ENCODE peak calls at places on chromosomes 13 and 19, in seven cellular contexts. One of them, this sample, is unnamed.

GRCh38 chr13:42380420-42381164 is 108.6 kb downstream of the AKAP11 start:
- DNase-seq in GM12865: peak; percentile 87
- DNase-seq in fibroblast of pulmonary artery: no peak
- DNase-seq in cardiac fibroblast: no peak
- DNase-seq in psoas muscle: no peak
- DNase-seq in nephron progenitor cell: no peak
- DNase-seq in fibroblast of the aortic adventitia: no peak
- DNase-seq in this sample: no peak

GRCh38 chr13:23941216-23941615 is 43.9 kb upstream of the C1QTNF9B start:
- DNase-seq in GM12865: no peak
- DNase-seq in fibroblast of pulmonary artery: no peak
- DNase-seq in cardiac fibroblast: no peak
- DNase-seq in psoas muscle: no peak
- DNase-seq in nephron progenitor cell: no peak
- DNase-seq in fibroblast of the aortic adventitia: no peak
- DNase-seq in this sample: no peak

GRCh38 chr19:14328406-14328805 is 52.8 kb upstream of the ADGRE5 start:
- DNase-seq in GM12865: no peak
- DNase-seq in fibroblast of pulmonary artery: no peak
- DNase-seq in cardiac fibroblast: no peak
- DNase-seq in psoas muscle: no peak
- DNase-seq in nephron progenitor cell: no peak
- DNase-seq in fibroblast of the aortic adventitia: no peak
- DNase-seq in this sample: no peak

GRCh38 chr13:51764184-51765141 is 39.5 kb downstream of the DHRS12 start:
- DNase-seq in GM12865: peak; percentile 82
- DNase-seq in fibroblast of pulmonary artery: peak; percentile 71
- DNase-seq in cardiac fibroblast: peak; percentile 71
- DNase-seq in psoas muscle: peak; percentile 74
- DNase-seq in nephron progenitor cell: no peak
- DNase-seq in fibroblast of the aortic adventitia: peak; percentile 78
- DNase-seq in this sample: peak; percentile 78

GRCh38 chr19:38743394-38744297 is 628 bp downstream of the CAPN12 start:
- DNase-seq in GM12865: no peak
- DNase-seq in fibroblast of pulmonary artery: no peak
- DNase-seq in cardiac fibroblast: no peak
- DNase-seq in psoas muscle: no peak
- DNase-seq in nephron progenitor cell: no peak
- DNase-seq in fibroblast of the aortic adventitia: no peak
- DNase-seq in this sample: no peak

GRCh38 chr19:18469245-18470107 is 31.5 kb upstream of the ISYNA1 start:
- DNase-seq in GM12865: peak; percentile 59
- DNase-seq in fibroblast of pulmonary artery: peak; percentile 77
- DNase-seq in cardiac fibroblast: peak; percentile 78
- DNase-seq in psoas muscle: peak; percentile 80
- DNase-seq in nephron progenitor cell: peak; percentile 79
- DNase-seq in fibroblast of the aortic adventitia: peak; percentile 77
- DNase-seq in this sample: peak; percentile 49

GRCh38 chr19:48896191-48896720 is 2.3 kb downstream of the TULP2 start:
- DNase-seq in GM12865: peak; percentile 54
- DNase-seq in fibroblast of pulmonary artery: peak; percentile 43
- DNase-seq in cardiac fibroblast: no peak
- DNase-seq in psoas muscle: peak; percentile 64
- DNase-seq in nephron progenitor cell: peak; percentile 78
- DNase-seq in fibroblast of the aortic adventitia: no peak
- DNase-seq in this sample: no peak

GRCh38 chr13:97224544-97225324 is 2.6 kb downstream of the MBNL2 start:
- DNase-seq in GM12865: peak; percentile 41
- DNase-seq in fibroblast of pulmonary artery: peak; percentile 76
- DNase-seq in cardiac fibroblast: peak; percentile 68
- DNase-seq in psoas muscle: no peak
- DNase-seq in nephron progenitor cell: no peak
- DNase-seq in fibroblast of the aortic adventitia: peak; percentile 57
- DNase-seq in this sample: peak; percentile 75

GRCh38 chr13:46654956-46655726 is 102.2 kb downstream of the LRCH1 start:
- DNase-seq in GM12865: no peak
- DNase-seq in fibroblast of pulmonary artery: peak; percentile 67
- DNase-seq in cardiac fibroblast: peak; percentile 59
- DNase-seq in psoas muscle: no peak
- DNase-seq in nephron progenitor cell: no peak
- DNase-seq in fibroblast of the aortic adventitia: no peak
- DNase-seq in this sample: peak; percentile 86

GRCh38 chr13:44293908-44294735 is 79.5 kb upstream of the SERP2 start:
- DNase-seq in GM12865: no peak
- DNase-seq in fibroblast of pulmonary artery: peak; percentile 64
- DNase-seq in cardiac fibroblast: peak; percentile 44
- DNase-seq in psoas muscle: no peak
- DNase-seq in nephron progenitor cell: no peak
- DNase-seq in fibroblast of the aortic adventitia: peak; percentile 75
- DNase-seq in this sample: peak; percentile 75

GRCh38 chr13:94878721-94879120 is 166.4 kb upstream of the SOX21 start:
- DNase-seq in GM12865: no peak
- DNase-seq in fibroblast of pulmonary artery: no peak
- DNase-seq in cardiac fibroblast: no peak
- DNase-seq in psoas muscle: no peak
- DNase-seq in nephron progenitor cell: no peak
- DNase-seq in fibroblast of the aortic adventitia: no peak
- DNase-seq in this sample: no peak

GRCh38 chr19:8611890-8612806 is 1.6 kb upstream of the ADAMTS10 start:
- DNase-seq in GM12865: no peak
- DNase-seq in fibroblast of pulmonary artery: peak; percentile 70
- DNase-seq in cardiac fibroblast: peak; percentile 81
- DNase-seq in psoas muscle: peak; percentile 85
- DNase-seq in nephron progenitor cell: no peak
- DNase-seq in fibroblast of the aortic adventitia: peak; percentile 90
- DNase-seq in this sample: peak; percentile 31

GRCh38 chr19:8392017-8392591 is 1.9 kb downstream of the RAB11B start:
- DNase-seq in GM12865: no peak
- DNase-seq in fibroblast of pulmonary artery: no peak
- DNase-seq in cardiac fibroblast: no peak
- DNase-seq in psoas muscle: peak; percentile 53
- DNase-seq in nephron progenitor cell: no peak
- DNase-seq in fibroblast of the aortic adventitia: no peak
- DNase-seq in this sample: peak; percentile 63

GRCh38 chr19:57302020-57302465 is 18.2 kb upstream of the ZNF543 start:
- DNase-seq in GM12865: no peak
- DNase-seq in fibroblast of pulmonary artery: peak; percentile 97
- DNase-seq in cardiac fibroblast: peak; percentile 99
- DNase-seq in psoas muscle: peak; percentile 74
- DNase-seq in nephron progenitor cell: no peak
- DNase-seq in fibroblast of the aortic adventitia: peak; percentile 98
- DNase-seq in this sample: no peak

GRCh38 chr13:38409771-38410170 is 60.1 kb downstream of the UFM1 start:
- DNase-seq in GM12865: no peak
- DNase-seq in fibroblast of pulmonary artery: no peak
- DNase-seq in cardiac fibroblast: no peak
- DNase-seq in psoas muscle: no peak
- DNase-seq in nephron progenitor cell: no peak
- DNase-seq in fibroblast of the aortic adventitia: no peak
- DNase-seq in this sample: no peak

GRCh38 chr19:13103961-13104847 is 1.5 kb upstream of the LYL1 start:
- DNase-seq in GM12865: peak; percentile 88
- DNase-seq in fibroblast of pulmonary artery: no peak
- DNase-seq in cardiac fibroblast: no peak
- DNase-seq in psoas muscle: peak; percentile 73
- DNase-seq in nephron progenitor cell: peak; percentile 77
- DNase-seq in fibroblast of the aortic adventitia: no peak
- DNase-seq in this sample: peak; percentile 94

GRCh38 chr13:32116210-32116609 is 84.6 kb downstream of the FRY start:
- DNase-seq in GM12865: peak; percentile 5
- DNase-seq in fibroblast of pulmonary artery: peak; percentile 19
- DNase-seq in cardiac fibroblast: no peak
- DNase-seq in psoas muscle: no peak
- DNase-seq in nephron progenitor cell: no peak
- DNase-seq in fibroblast of the aortic adventitia: peak; percentile 7
- DNase-seq in this sample: no peak

GRCh38 chr13:113114511-113115362 is 7.9 kb upstream of the F10 start:
- DNase-seq in GM12865: no peak
- DNase-seq in fibroblast of pulmonary artery: no peak
- DNase-seq in cardiac fibroblast: no peak
- DNase-seq in psoas muscle: no peak
- DNase-seq in nephron progenitor cell: peak; percentile 1
- DNase-seq in fibroblast of the aortic adventitia: no peak
- DNase-seq in this sample: no peak

GRCh38 chr13:113110852-113111315 is 5.3 kb downstream of the F7 start:
- DNase-seq in GM12865: no peak
- DNase-seq in fibroblast of pulmonary artery: no peak
- DNase-seq in cardiac fibroblast: no peak
- DNase-seq in psoas muscle: no peak
- DNase-seq in nephron progenitor cell: no peak
- DNase-seq in fibroblast of the aortic adventitia: no peak
- DNase-seq in this sample: no peak

GRCh38 chr13:113115363-113116205 is 7.0 kb upstream of the F10 start:
- DNase-seq in GM12865: no peak
- DNase-seq in fibroblast of pulmonary artery: no peak
- DNase-seq in cardiac fibroblast: no peak
- DNase-seq in psoas muscle: no peak
- DNase-seq in nephron progenitor cell: no peak
- DNase-seq in fibroblast of the aortic adventitia: no peak
- DNase-seq in this sample: no peak

GRCh38 chr13:113113846-113114271 is 8.3 kb downstream of the F7 start:
- DNase-seq in GM12865: no peak
- DNase-seq in fibroblast of pulmonary artery: no peak
- DNase-seq in cardiac fibroblast: no peak
- DNase-seq in psoas muscle: no peak
- DNase-seq in nephron progenitor cell: no peak
- DNase-seq in fibroblast of the aortic adventitia: no peak
- DNase-seq in this sample: no peak

GRCh38 chr13:113112893-113113845 is 7.6 kb downstream of the F7 start:
- DNase-seq in GM12865: no peak
- DNase-seq in fibroblast of pulmonary artery: no peak
- DNase-seq in cardiac fibroblast: no peak
- DNase-seq in psoas muscle: no peak
- DNase-seq in nephron progenitor cell: no peak
- DNase-seq in fibroblast of the aortic adventitia: no peak
- DNase-seq in this sample: no peak
- TF ChIP-seq CTCF in GM12865: no peak
- TF ChIP-seq CTCF in fibroblast of pulmonary artery: no peak
- TF ChIP-seq CTCF in cardiac fibroblast: no peak
- TF ChIP-seq CTCF in psoas muscle: no peak
- TF ChIP-seq CTCF in nephron progenitor cell: no peak
- TF ChIP-seq CTCF in fibroblast of the aortic adventitia: no peak
- TF ChIP-seq CTCF in this sample: no peak

DNA sequence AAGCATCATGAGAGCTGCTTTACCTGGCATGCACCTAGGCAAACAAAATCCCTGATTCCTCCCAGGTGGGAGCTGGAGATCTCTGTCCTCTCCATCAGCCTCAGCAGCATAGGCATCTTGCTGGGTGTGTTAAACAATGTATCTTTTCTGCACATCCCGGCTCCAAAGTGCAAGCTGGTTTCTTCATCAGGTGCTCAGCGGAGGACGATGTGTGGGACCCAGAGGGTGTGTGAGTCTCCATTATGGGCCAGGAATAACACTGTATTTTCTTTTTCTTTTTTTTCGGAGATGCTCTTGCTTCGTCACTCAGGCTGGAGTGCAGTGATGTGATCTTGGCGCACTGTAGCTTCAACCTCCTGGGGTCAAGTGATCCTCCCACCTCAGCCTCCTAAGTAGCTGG is 9.9 kb downstream of the CNFN start:
- DNase-seq in GM12865: no peak
- DNase-seq in fibroblast of pulmonary artery: no peak
- DNase-seq in cardiac fibroblast: no peak
- DNase-seq in psoas muscle: no peak
- DNase-seq in nephron progenitor cell: no peak
- DNase-seq in fibroblast of the aortic adventitia: no peak
- DNase-seq in this sample: no peak
- TF ChIP-seq CTCF in GM12865: no peak
- TF ChIP-seq CTCF in fibroblast of pulmonary artery: no peak
- TF ChIP-seq CTCF in cardiac fibroblast: no peak
- TF ChIP-seq CTCF in psoas muscle: no peak
- TF ChIP-seq CTCF in nephron progenitor cell: no peak
- TF ChIP-seq CTCF in fibroblast of the aortic adventitia: no peak
- TF ChIP-seq CTCF in this sample: no peak

GRCh38 chr19:11013771-11014170 is 52.9 kb downstream of the SMARCA4 start:
- DNase-seq in GM12865: no peak
- DNase-seq in fibroblast of pulmonary artery: no peak
- DNase-seq in cardiac fibroblast: no peak
- DNase-seq in psoas muscle: no peak
- DNase-seq in nephron progenitor cell: no peak
- DNase-seq in fibroblast of the aortic adventitia: no peak
- DNase-seq in this sample: no peak

GRCh38 chr19:11012507-11012906 is 51.7 kb downstream of the SMARCA4 start:
- DNase-seq in GM12865: no peak
- DNase-seq in fibroblast of pulmonary artery: no peak
- DNase-seq in cardiac fibroblast: no peak
- DNase-seq in psoas muscle: no peak
- DNase-seq in nephron progenitor cell: no peak
- DNase-seq in fibroblast of the aortic adventitia: no peak
- DNase-seq in this sample: no peak

GRCh38 chr19:11017275-11018035 is 56.6 kb downstream of the SMARCA4 start:
- DNase-seq in GM12865: no peak
- DNase-seq in fibroblast of pulmonary artery: no peak
- DNase-seq in cardiac fibroblast: no peak
- DNase-seq in psoas muscle: no peak
- DNase-seq in nephron progenitor cell: no peak
- DNase-seq in fibroblast of the aortic adventitia: no peak
- DNase-seq in this sample: no peak

GRCh38 chr19:11016591-11016990 is 55.8 kb downstream of the SMARCA4 start:
- DNase-seq in GM12865: no peak
- DNase-seq in fibroblast of pulmonary artery: no peak
- DNase-seq in cardiac fibroblast: no peak
- DNase-seq in psoas muscle: no peak
- DNase-seq in nephron progenitor cell: no peak
- DNase-seq in fibroblast of the aortic adventitia: no peak
- DNase-seq in this sample: no peak

DNA sequence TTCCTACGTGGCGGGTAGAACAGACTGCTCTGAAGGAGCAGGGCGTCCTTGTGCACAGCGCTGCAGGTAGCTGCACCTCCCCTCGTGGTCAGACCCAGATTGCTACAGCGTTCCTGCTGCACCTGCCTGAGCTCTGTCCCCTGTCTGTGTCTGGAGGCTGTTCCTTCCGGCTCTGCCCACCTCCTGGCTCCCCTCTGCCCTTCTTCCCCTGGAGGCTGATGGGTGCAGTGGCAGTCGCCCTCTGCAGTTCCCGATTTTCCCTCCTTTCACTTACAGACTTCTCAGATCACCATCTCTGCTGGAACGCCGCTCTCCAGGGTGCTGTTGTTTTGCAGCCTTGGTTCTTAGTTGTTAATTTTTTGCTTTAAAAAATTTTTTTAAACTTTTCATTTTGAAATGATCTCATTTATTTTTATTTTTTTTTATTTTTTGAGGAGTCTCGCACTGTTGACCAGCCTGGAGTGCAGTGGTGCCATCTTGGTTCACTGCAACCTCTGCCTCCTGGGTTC is 53.6 kb downstream of the SMARCA4 start:
- DNase-seq in GM12865: no peak
- DNase-seq in fibroblast of pulmonary artery: no peak
- DNase-seq in cardiac fibroblast: no peak
- DNase-seq in psoas muscle: no peak
- DNase-seq in nephron progenitor cell: no peak
- DNase-seq in fibroblast of the aortic adventitia: no peak
- DNase-seq in this sample: no peak
- TF ChIP-seq CTCF in GM12865: no peak
- TF ChIP-seq CTCF in fibroblast of pulmonary artery: peak; percentile 2
- TF ChIP-seq CTCF in cardiac fibroblast: no peak
- TF ChIP-seq CTCF in psoas muscle: no peak
- TF ChIP-seq CTCF in nephron progenitor cell: no peak
- TF ChIP-seq CTCF in fibroblast of the aortic adventitia: no peak
- TF ChIP-seq CTCF in this sample: no peak

DNA sequence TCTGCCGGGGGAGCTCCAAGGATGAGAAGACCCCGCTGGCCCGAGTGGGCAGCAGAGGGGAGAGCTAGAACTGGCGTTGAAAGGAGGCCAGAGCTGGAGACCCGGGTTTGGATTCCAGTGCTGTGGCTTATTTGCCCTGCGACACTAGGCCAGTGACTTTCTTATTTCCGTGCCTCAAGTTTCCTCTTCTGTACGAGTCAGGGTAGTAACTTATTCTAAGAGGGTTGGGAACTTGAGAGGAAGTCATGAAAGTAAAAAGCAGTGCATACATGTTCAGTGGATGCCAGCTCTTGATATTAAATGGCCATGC is 670 bp downstream of the FAM32A start:
- DNase-seq in GM12865: no peak
- DNase-seq in fibroblast of pulmonary artery: no peak
- DNase-seq in cardiac fibroblast: peak; percentile 40
- DNase-seq in psoas muscle: no peak
- DNase-seq in nephron progenitor cell: no peak
- DNase-seq in fibroblast of the aortic adventitia: no peak
- DNase-seq in this sample: no peak
- TF ChIP-seq CTCF in GM12865: peak; percentile 45
- TF ChIP-seq CTCF in fibroblast of pulmonary artery: peak; percentile 36
- TF ChIP-seq CTCF in cardiac fibroblast: peak; percentile 43
- TF ChIP-seq CTCF in psoas muscle: peak; percentile 23
- TF ChIP-seq CTCF in nephron progenitor cell: no peak
- TF ChIP-seq CTCF in fibroblast of the aortic adventitia: peak; percentile 48
- TF ChIP-seq CTCF in this sample: peak; percentile 58

This sample was measured in endothelial cell of umbilical vein.